ENCODE peak calls at places on chromosomes 1 and 21, in nine cellular contexts. F, W, M, Y, P, N, L, K and J are unnamed samples.

GRCh38 chr1:29642519-29642918 is 406.2 kb downstream of the PTPRU start:
- DNase-seq in F (no peak), W (no peak), M (no peak), Y (no peak), P (no peak), N (no peak), L (no peak), K (no peak), J (peak; percentile 2)

GRCh38 chr1:30822966-30823581 is 65.5 kb upstream of the LAPTM5 start:
- DNase-seq in F (no peak), W (no peak), M (no peak), Y (no peak), P (no peak), N (no peak), L (no peak), K (no peak), J (no peak)

GRCh38 chr1:94859157-94859556 is 39.0 kb downstream of the SLC44A3 start:
- DNase-seq in F (no peak), W (no peak), M (no peak), Y (no peak), P (no peak), N (no peak), L (no peak), K (no peak), J (no peak)

GRCh38 chr1:198780376-198780775 is 141.5 kb downstream of the PTPRC start:
- DNase-seq in F (peak; percentile 40), W (no peak), M (no peak), Y (no peak), P (no peak), N (no peak), L (no peak), K (no peak), J (no peak)

GRCh38 chr1:184660462-184661191 is 94.0 kb downstream of the EDEM3 start:
- DNase-seq in F (no peak), W (no peak), M (no peak), Y (no peak), P (no peak), N (no peak), L (no peak), K (no peak), J (no peak)

GRCh38 chr1:109392037-109392787 is 5.5 kb downstream of the SORT1 start:
- DNase-seq in F (no peak), W (no peak), M (no peak), Y (no peak), P (peak; percentile 86), N (no peak), L (no peak), K (no peak), J (no peak)

GRCh38 chr1:18041107-18041506 is 66.5 kb upstream of the IGSF21 start:
- DNase-seq in F (no peak), W (no peak), M (no peak), Y (no peak), P (peak; percentile 11), N (no peak), L (no peak), K (no peak), J (no peak)

GRCh38 chr1:29391362-29391880 is 155.1 kb downstream of the PTPRU start:
- DNase-seq in F (no peak), W (no peak), M (no peak), Y (no peak), P (no peak), N (no peak), L (no peak), K (no peak), J (no peak)

GRCh38 chr1:155085504-155086181 is 7.0 kb downstream of the EFNA3 start:
- DNase-seq in F (peak; percentile 57), W (peak; percentile 90), M (peak; percentile 50), Y (no peak), P (no peak), N (no peak), L (no peak), K (peak; percentile 84), J (peak; percentile 62)

GRCh38 chr1:200795151-200795550 is 56.5 kb downstream of the CAMSAP2 start:
- DNase-seq in F (peak; percentile 74), W (no peak), M (no peak), Y (peak; percentile 10), P (no peak), N (no peak), L (no peak), K (no peak), J (no peak)

GRCh38 chr21:27645285-27645684 is 678.4 kb upstream of the ADAMTS5 start:
- DNase-seq in F (peak; percentile 75), W (no peak), M (no peak), Y (no peak), P (no peak), N (no peak), L (no peak), K (no peak), J (no peak)

GRCh38 chr1:201753492-201753891 is 75.5 kb upstream of the IPO9 start:
- DNase-seq in F (peak; percentile 63), W (no peak), M (no peak), Y (no peak), P (no peak), N (no peak), L (no peak), K (no peak), J (no peak)

GRCh38 chr1:84653130-84653680 is 37.1 kb downstream of the SSX2IP start:
- DNase-seq in F (peak; percentile 37), W (no peak), M (no peak), Y (no peak), P (no peak), N (no peak), L (no peak), K (no peak), J (no peak)

GRCh38 chr1:27603320-27603961 is 503 bp downstream of the AHDC1 start:
- DNase-seq in F (no peak), W (no peak), M (no peak), Y (no peak), P (no peak), N (no peak), L (no peak), K (peak; percentile 65), J (no peak)

GRCh38 chr1:27391511-27392095 is 819 bp upstream of the GPR3 start:
- DNase-seq in F (peak; percentile 51), W (no peak), M (no peak), Y (no peak), P (peak; percentile 26), N (peak; percentile 53), L (no peak), K (peak; percentile 40), J (no peak)

GRCh38 chr1:234781241-234782056 is 171.5 kb upstream of the IRF2BP2 start:
- DNase-seq in F (no peak), W (no peak), M (no peak), Y (no peak), P (no peak), N (no peak), L (no peak), K (no peak), J (no peak)

GRCh38 chr21:43943512-43944110 is 68.5 kb upstream of the TRAPPC10 start:
- DNase-seq in F (no peak), W (no peak), M (no peak), Y (no peak), P (no peak), N (no peak), L (no peak), K (no peak), J (no peak)

GRCh38 chr1:59994302-59995198 is 68.0 kb upstream of the CYP2J2 start:
- DNase-seq in F (peak; percentile 47), W (no peak), M (no peak), Y (peak; percentile 37), P (no peak), N (no peak), L (peak; percentile 12), K (no peak), J (no peak)

GRCh38 chr1:19814681-19815503 is at the start of gene RNF186:
- DNase-seq in F (no peak), W (no peak), M (no peak), Y (no peak), P (no peak), N (no peak), L (no peak), K (peak; percentile 90), J (peak; percentile 35)

GRCh38 chr1:22051607-22052114 is 848 bp upstream of the CDC42 start:
- DNase-seq in F (no peak), W (no peak), M (no peak), Y (no peak), P (no peak), N (no peak), L (no peak), K (no peak), J (no peak)

GRCh38 chr1:216812966-216813365 is 89.7 kb upstream of the ESRRG start:
- DNase-seq in F (no peak), W (no peak), M (no peak), Y (no peak), P (no peak), N (no peak), L (no peak), K (no peak), J (no peak)

GRCh38 chr1:58983633-58984301 is 199.9 kb upstream of the JUN start:
- DNase-seq in F (peak; percentile 26), W (no peak), M (no peak), Y (no peak), P (no peak), N (no peak), L (no peak), K (no peak), J (no peak)

GRCh38 chr1:32895325-32896215 is 5.6 kb downstream of the TMEM54 start:
- DNase-seq in F (no peak), W (no peak), M (no peak), Y (no peak), P (no peak), N (no peak), L (no peak), K (no peak), J (no peak)

GRCh38 chr1:243233908-243234307 is 21.2 kb downstream of the CEP170 start:
- DNase-seq in F (peak; percentile 76), W (no peak), M (no peak), Y (no peak), P (no peak), N (no peak), L (no peak), K (no peak), J (no peak)

GRCh38 chr1:11298390-11299224 is 25.6 kb downstream of the UBIAD1 start:
- DNase-seq in F (no peak), W (no peak), M (no peak), Y (no peak), P (no peak), N (no peak), L (no peak), K (no peak), J (no peak)

GRCh38 chr1:201400257-201401230 is 1.4 kb upstream of the LAD1 start:
- DNase-seq in F (no peak), W (no peak), M (no peak), Y (no peak), P (no peak), N (no peak), L (no peak), K (no peak), J (no peak)

GRCh38 chr1:218397752-218398339 is 52.7 kb downstream of the TGFB2 start:
- DNase-seq in F (peak; percentile 56), W (no peak), M (no peak), Y (no peak), P (no peak), N (no peak), L (no peak), K (no peak), J (no peak)

GRCh38 chr21:14762734-14763694 is 216.9 kb upstream of the SAMSN1 start:
- DNase-seq in F (no peak), W (no peak), M (no peak), Y (no peak), P (no peak), N (no peak), L (no peak), K (no peak), J (no peak)

GRCh38 chr1:14850563-14850962 is 252.1 kb downstream of the KAZN start:
- DNase-seq in F (no peak), W (no peak), M (no peak), Y (no peak), P (no peak), N (peak; percentile 6), L (no peak), K (no peak), J (no peak)

GRCh38 chr1:224535641-224536040 is 80.5 kb upstream of the CNIH3 start:
- DNase-seq in F (no peak), W (no peak), M (no peak), Y (no peak), P (no peak), N (no peak), L (no peak), K (no peak), J (no peak)

GRCh38 chr21:45386336-45386727 is 18.6 kb upstream of the COL18A1 start:
- DNase-seq in F (no peak), W (peak; percentile 41), M (no peak), Y (no peak), P (no peak), N (no peak), L (no peak), K (no peak), J (no peak)